ENCODE peak calls at places on chromosomes 5 and 9, in four cellular contexts. B is aorta, I is PC-9, G is SJSA1. Y is an unnamed sample. For H3K4me1, the result is how much of the 10 kb centered on the place peaks cover.

GRCh38 chr5:103487253-103487652 is 75.3 kb downstream of the NUDT12 start:
- DNase-seq in G (no peak), B (no peak), I (no peak), Y (no peak)

GRCh38 chr9:133368249-133368881 is 7.5 kb downstream of the SURF4 start:
- DNase-seq in G (no peak), I (no peak), B (no peak), Y (peak)

GRCh38 chr5:88555658-88556057 is 287.0 kb upstream of the TMEM161B start:
- DNase-seq in G (no peak), I (no peak), B (no peak), Y (no peak)

GRCh38 chr5:172412724-172413260 is 41.5 kb downstream of the SH3PXD2B start:
- DNase-seq in I (peak), B (peak), G (peak), Y (peak)

GRCh38 chr5:56282951-56283350 is 49.8 kb upstream of the ANKRD55 start:
- DNase-seq in I (no peak), G (no peak), B (no peak), Y (no peak)

GRCh38 chr9:33270146-33270545 is 5.3 kb downstream of the CHMP5 start:
- DNase-seq in G (no peak), I (no peak), B (no peak), Y (no peak)

GRCh38 chr9:88782931-88783451 is 208.3 kb upstream of the S1PR3 start:
- DNase-seq in B (no peak), I (no peak), G (peak), Y (no peak)

GRCh38 chr9:134517069-134517680 is 124.4 kb upstream of the COL5A1 start:
- DNase-seq in G (peak), B (peak), I (no peak), Y (no peak)

GRCh38 chr9:115999498-115999897 is 154.1 kb upstream of the PAPPA start:
- DNase-seq in G (no peak), I (peak), B (no peak), Y (no peak)

GRCh38 chr9:98009437-98009836 is 26.3 kb downstream of the ANP32B start:
- DNase-seq in G (no peak), B (no peak), I (no peak), Y (no peak)

GRCh38 chr5:39648539-39649200 is 223.9 kb upstream of the DAB2 start:
- DNase-seq in G (no peak), I (peak), B (no peak), Y (no peak)

GRCh38 chr5:90866333-90866732 is 307.7 kb downstream of the ADGRV1 start:
- DNase-seq in G (no peak), B (no peak), I (peak), Y (no peak)

GRCh38 chr9:97905228-97905627 is 17.1 kb downstream of the TRMO start:
- DNase-seq in B (no peak), I (no peak), G (no peak), Y (no peak)

GRCh38 chr5:163094492-163095180 is 342.8 kb upstream of the CCNG1 start:
- DNase-seq in G (no peak), I (no peak), B (no peak), Y (no peak)

GRCh38 chr9:91515074-91515687 is 91.5 kb upstream of the NFIL3 start:
- DNase-seq in G (peak), I (no peak), B (no peak), Y (no peak)

GRCh38 chr5:93603191-93603590 is 20.2 kb downstream of the NR2F1 start:
- DNase-seq in I (no peak), G (no peak), B (no peak), Y (no peak)

GRCh38 chr5:157109744-157110143 is 900 bp upstream of the HAVCR2 start:
- DNase-seq in I (no peak), G (no peak), B (no peak), Y (no peak)

GRCh38 chr9:69001921-69002320 is 12.0 kb downstream of the PRKACG start:
- DNase-seq in B (no peak), I (no peak), G (no peak), Y (no peak)

GRCh38 chr9:112061152-112061740 is 113.9 kb downstream of the SUSD1 start:
- DNase-seq in I (peak), G (peak), B (peak), Y (no peak)

GRCh38 chr9:129983891-129984290 is 59.1 kb downstream of the FNBP1 start:
- DNase-seq in G (no peak), B (no peak), I (no peak), Y (no peak)

GRCh38 chr9:2727966-2728613 is 10.8 kb downstream of the KCNV2 start:
- DNase-seq in B (no peak), I (no peak), G (no peak), Y (no peak)

GRCh38 chr5:129853588-129853987 is 50.7 kb upstream of the CHSY3 start:
- DNase-seq in B (no peak), I (no peak), G (no peak), Y (no peak)

GRCh38 chr5:100856462-100856861 is 46.6 kb downstream of the ST8SIA4 start:
- DNase-seq in B (no peak), G (no peak), I (no peak), Y (no peak)

GRCh38 chr5:100855940-100856339 is 47.1 kb downstream of the ST8SIA4 start:
- DNase-seq in G (no peak), I (no peak), B (no peak), Y (no peak)

GRCh38 chr5:100854594-100854993 is 48.5 kb downstream of the ST8SIA4 start:
- DNase-seq in B (no peak), G (no peak), I (no peak), Y (no peak)

GRCh38 chr5:100853582-100853981 is 49.5 kb downstream of the ST8SIA4 start:
- DNase-seq in B (no peak), I (no peak), G (no peak), Y (no peak)

GRCh38 chr5:100855295-100855694 is 47.8 kb downstream of the ST8SIA4 start:
- DNase-seq in B (no peak), G (no peak), I (no peak), Y (no peak)
- H3K4me1 ChIP-seq in B (under half), G (under half), I (under half), Y (under half)

GRCh38 chr9:123940721-123941534 is 11.0 kb upstream of the DENND1A start:
- DNase-seq in G (no peak), I (no peak), B (no peak), Y (no peak)
- H3K27ac ChIP-seq in G (no peak), I (no peak), B (no peak), Y (no peak)

GRCh38 chr5:170389250-170389902 is at the start of gene KCNMB1:
- DNase-seq in G (no peak), I (no peak), B (peak), Y (no peak)

GRCh38 chr5:170388240-170388639 is 927 bp downstream of the KCNMB1 start:
- DNase-seq in I (no peak), G (no peak), B (no peak), Y (no peak)

GRCh38 chr5:170387775-170388174 is 1.4 kb downstream of the KCNMB1 start:
- DNase-seq in I (peak), B (no peak), G (no peak), Y (no peak)

GRCh38 chr5:170388818-170389217 is 349 bp downstream of the KCNMB1 start:
- DNase-seq in I (no peak), B (no peak), G (no peak), Y (no peak)

GRCh38 chr5:170390472-170390871 is 1.3 kb upstream of the KCNMB1 start:
- DNase-seq in B (no peak), G (no peak), I (no peak), Y (no peak)
- H3K4me1 ChIP-seq in B (under half), G (under half), I (under half), Y (under half)

GRCh38 chr9:92712767-92713166 is 42.8 kb upstream of the IPPK start:
- DNase-seq in G (no peak), B (no peak), I (no peak), Y (no peak)

GRCh38 chr9:92711146-92711545 is 41.2 kb upstream of the IPPK start:
- DNase-seq in B (no peak), I (no peak), G (no peak), Y (no peak)

GRCh38 chr9:92710368-92710767 is 40.4 kb upstream of the IPPK start:
- DNase-seq in B (no peak), G (no peak), I (no peak), Y (no peak)

GRCh38 chr9:92713528-92713927 is 43.6 kb upstream of the IPPK start:
- DNase-seq in I (no peak), G (no peak), B (no peak), Y (no peak)

DNA sequence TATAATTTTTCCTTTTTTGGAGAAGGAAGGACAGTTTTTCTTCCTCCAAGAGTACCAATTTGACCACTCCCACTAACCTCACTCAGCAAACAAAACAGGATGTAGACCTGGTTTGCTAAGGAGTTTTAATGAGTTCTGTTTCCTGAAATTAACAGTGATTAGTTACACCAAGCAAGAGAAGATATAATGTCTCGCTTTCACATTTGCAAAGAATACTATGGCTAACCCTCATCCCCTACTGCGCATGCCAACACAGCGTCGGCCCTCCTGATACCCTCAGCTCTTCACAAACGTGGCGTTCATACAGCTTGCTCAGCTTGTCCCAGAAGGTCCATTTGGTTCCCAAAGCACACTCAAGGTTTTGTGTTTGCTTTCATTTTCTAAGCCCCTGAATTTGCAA is 41.9 kb upstream of the IPPK start:
- DNase-seq in B (no peak), I (no peak), G (no peak), Y (no peak)
- H3K27ac ChIP-seq in B (no peak), I (no peak), G (no peak), Y (no peak)

GRCh38 chr9:4139201-4139600 is 160.7 kb downstream of the GLIS3 start:
- DNase-seq in B (no peak), I (no peak), G (no peak), Y (no peak)

GRCh38 chr9:4138781-4139180 is 161.1 kb downstream of the GLIS3 start:
- DNase-seq in G (no peak), B (no peak), I (no peak), Y (no peak)

GRCh38 chr9:4138180-4138579 is 161.7 kb downstream of the GLIS3 start:
- DNase-seq in G (no peak), B (no peak), I (no peak), Y (no peak)

GRCh38 chr9:4143951-4144717 is 155.7 kb downstream of the GLIS3 start:
- DNase-seq in B (no peak), G (no peak), I (no peak), Y (no peak)

GRCh38 chr9:4141201-4141750 is 158.6 kb downstream of the GLIS3 start:
- DNase-seq in I (peak), G (no peak), B (no peak), Y (no peak)
- H3K4me1 ChIP-seq in I (under half), G (half or more), B (under half), Y (under half)

GRCh38 chr5:68834486-68834885 is 259.3 kb upstream of the SLC30A5 start:
- DNase-seq in B (no peak), I (no peak), G (no peak), Y (no peak)
- H3K27ac ChIP-seq in B (no peak), I (no peak), G (no peak), Y (no peak)

GRCh38 chr5:181149806-181150733 is 2.7 kb downstream of the OR2V2 start:
- DNase-seq in G (no peak), I (no peak), B (no peak), Y (no peak)
- H3K4me1 ChIP-seq in G (under half), I (half or more), B (under half), Y (under half)